ENCODE peak calls at places on chromosomes 5 and 9, in five cellular contexts. One of them, this sample, is unnamed.

GRCh38 chr5:127702913-127703575 is at the start of gene CCDC192:
- DNase-seq in brain microvascular endothelial cell: peak
- DNase-seq in keratinocyte: no peak
- DNase-seq in Panc1: no peak
- DNase-seq in effector memory CD4-positive, alpha-beta T cell: no peak
- DNase-seq in this sample: no peak

GRCh38 chr5:159095218-159095617 is 4.5 kb downstream of the EBF1 start:
- DNase-seq in brain microvascular endothelial cell: no peak
- DNase-seq in keratinocyte: no peak
- DNase-seq in Panc1: no peak
- DNase-seq in effector memory CD4-positive, alpha-beta T cell: no peak
- DNase-seq in this sample: no peak

GRCh38 chr5:177526791-177527190 is 10.0 kb upstream of the DDX41 start:
- DNase-seq in brain microvascular endothelial cell: no peak
- DNase-seq in keratinocyte: no peak
- DNase-seq in Panc1: no peak
- DNase-seq in effector memory CD4-positive, alpha-beta T cell: no peak
- DNase-seq in this sample: no peak

GRCh38 chr9:93300175-93300572 is 116.2 kb downstream of the WNK2 start:
- DNase-seq in brain microvascular endothelial cell: no peak
- DNase-seq in keratinocyte: no peak
- DNase-seq in Panc1: no peak
- DNase-seq in effector memory CD4-positive, alpha-beta T cell: no peak
- DNase-seq in this sample: no peak

GRCh38 chr9:133114451-133114885 is 6.6 kb downstream of the RALGDS start:
- DNase-seq in brain microvascular endothelial cell: no peak
- DNase-seq in keratinocyte: no peak
- DNase-seq in Panc1: no peak
- DNase-seq in effector memory CD4-positive, alpha-beta T cell: no peak
- DNase-seq in this sample: no peak

GRCh38 chr9:69379250-69379982 is 54.4 kb downstream of the ENTREP1 start:
- DNase-seq in brain microvascular endothelial cell: peak
- DNase-seq in keratinocyte: peak
- DNase-seq in Panc1: no peak
- DNase-seq in effector memory CD4-positive, alpha-beta T cell: no peak
- DNase-seq in this sample: peak

GRCh38 chr5:75667586-75667985 is 49.7 kb downstream of the POC5 start:
- DNase-seq in brain microvascular endothelial cell: no peak
- DNase-seq in keratinocyte: no peak
- DNase-seq in Panc1: no peak
- DNase-seq in effector memory CD4-positive, alpha-beta T cell: no peak
- DNase-seq in this sample: no peak

GRCh38 chr5:180330810-180331646 is 22.1 kb downstream of the GFPT2 start:
- DNase-seq in brain microvascular endothelial cell: peak
- DNase-seq in keratinocyte: no peak
- DNase-seq in Panc1: no peak
- DNase-seq in effector memory CD4-positive, alpha-beta T cell: no peak
- DNase-seq in this sample: no peak

GRCh38 chr5:170773031-170773985 is 10.2 kb upstream of the GABRP start:
- DNase-seq in brain microvascular endothelial cell: no peak
- DNase-seq in keratinocyte: no peak
- DNase-seq in Panc1: no peak
- DNase-seq in effector memory CD4-positive, alpha-beta T cell: no peak
- DNase-seq in this sample: no peak

GRCh38 chr5:38379360-38379827 is 121.0 kb downstream of the EGFLAM start:
- DNase-seq in brain microvascular endothelial cell: no peak
- DNase-seq in keratinocyte: no peak
- DNase-seq in Panc1: no peak
- DNase-seq in effector memory CD4-positive, alpha-beta T cell: no peak
- DNase-seq in this sample: no peak

GRCh38 chr9:133234577-133235322 is 25.7 kb upstream of the OBP2B start:
- DNase-seq in brain microvascular endothelial cell: no peak
- DNase-seq in keratinocyte: no peak
- DNase-seq in Panc1: no peak
- DNase-seq in effector memory CD4-positive, alpha-beta T cell: no peak
- DNase-seq in this sample: no peak

GRCh38 chr9:135282001-135282731 is 194.7 kb downstream of the OLFM1 start:
- DNase-seq in brain microvascular endothelial cell: no peak
- DNase-seq in keratinocyte: peak
- DNase-seq in Panc1: no peak
- DNase-seq in effector memory CD4-positive, alpha-beta T cell: no peak
- DNase-seq in this sample: peak

GRCh38 chr5:158758666-158759065 is 341.1 kb downstream of the EBF1 start:
- DNase-seq in brain microvascular endothelial cell: peak
- DNase-seq in keratinocyte: no peak
- DNase-seq in Panc1: no peak
- DNase-seq in effector memory CD4-positive, alpha-beta T cell: no peak
- DNase-seq in this sample: no peak

GRCh38 chr5:169450464-169450863 is 133.1 kb upstream of the SPDL1 start:
- DNase-seq in brain microvascular endothelial cell: no peak
- DNase-seq in keratinocyte: no peak
- DNase-seq in Panc1: no peak
- DNase-seq in effector memory CD4-positive, alpha-beta T cell: no peak
- DNase-seq in this sample: no peak

GRCh38 chr9:128946945-128947422 is 419 bp downstream of the DOLK start:
- DNase-seq in brain microvascular endothelial cell: peak
- DNase-seq in keratinocyte: no peak
- DNase-seq in Panc1: no peak
- DNase-seq in effector memory CD4-positive, alpha-beta T cell: no peak
- DNase-seq in this sample: no peak

DNA sequence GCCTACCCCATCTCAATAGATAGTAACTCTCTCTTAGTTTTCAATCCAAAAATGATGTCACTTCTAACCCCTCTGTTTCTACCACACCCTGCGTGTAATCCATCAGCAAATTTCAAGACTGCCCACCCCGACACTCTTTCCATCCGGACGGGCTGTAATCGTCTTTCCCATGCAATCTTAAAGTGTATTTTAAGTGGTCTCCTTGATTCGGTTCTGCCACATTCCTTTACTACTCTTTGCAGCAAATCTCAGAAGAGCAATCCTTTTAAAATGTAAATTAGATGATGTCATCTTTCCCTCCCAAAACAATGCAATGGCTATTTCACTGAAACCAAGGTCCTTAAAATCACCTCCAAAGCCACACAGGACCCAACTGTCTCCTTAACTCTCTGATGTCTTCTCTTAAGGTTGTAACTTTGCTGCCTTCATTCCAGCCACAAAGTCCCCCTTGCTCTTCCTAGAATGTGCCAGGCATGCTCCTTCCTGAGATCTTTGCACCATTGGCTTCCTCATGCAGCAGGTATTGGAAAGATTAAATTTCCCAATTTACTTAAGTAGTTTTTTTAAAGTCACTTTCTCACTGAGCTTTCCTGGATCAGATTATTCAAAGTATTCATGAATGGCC is 932.5 kb upstream of the WWC1 start:
- DNase-seq in brain microvascular endothelial cell: no peak
- DNase-seq in keratinocyte: no peak
- DNase-seq in Panc1: no peak
- DNase-seq in effector memory CD4-positive, alpha-beta T cell: no peak
- DNase-seq in this sample: no peak
- H3K27ac ChIP-seq in brain microvascular endothelial cell: no peak
- H3K27ac ChIP-seq in keratinocyte: no peak
- H3K27ac ChIP-seq in Panc1: no peak
- H3K27ac ChIP-seq in effector memory CD4-positive, alpha-beta T cell: no peak
- H3K27ac ChIP-seq in this sample: no peak

GRCh38 chr9:87606921-87607521 is 109.4 kb downstream of the DAPK1 start:
- DNase-seq in brain microvascular endothelial cell: peak
- DNase-seq in keratinocyte: no peak
- DNase-seq in Panc1: no peak
- DNase-seq in effector memory CD4-positive, alpha-beta T cell: no peak
- DNase-seq in this sample: no peak
- H3K27ac ChIP-seq in brain microvascular endothelial cell: peak
- H3K27ac ChIP-seq in keratinocyte: no peak
- H3K27ac ChIP-seq in Panc1: no peak
- H3K27ac ChIP-seq in effector memory CD4-positive, alpha-beta T cell: no peak
- H3K27ac ChIP-seq in this sample: no peak

GRCh38 chr9:95079461-95079860 is 238.0 kb downstream of the FANCC start:
- DNase-seq in brain microvascular endothelial cell: no peak
- DNase-seq in keratinocyte: no peak
- DNase-seq in Panc1: no peak
- DNase-seq in effector memory CD4-positive, alpha-beta T cell: no peak
- DNase-seq in this sample: no peak

GRCh38 chr9:95077053-95077765 is 240.3 kb downstream of the FANCC start:
- DNase-seq in brain microvascular endothelial cell: no peak
- DNase-seq in keratinocyte: no peak
- DNase-seq in Panc1: no peak
- DNase-seq in effector memory CD4-positive, alpha-beta T cell: no peak
- DNase-seq in this sample: no peak

GRCh38 chr9:95077766-95078382 is 239.6 kb downstream of the FANCC start:
- DNase-seq in brain microvascular endothelial cell: no peak
- DNase-seq in keratinocyte: no peak
- DNase-seq in Panc1: no peak
- DNase-seq in effector memory CD4-positive, alpha-beta T cell: no peak
- DNase-seq in this sample: no peak

GRCh38 chr9:95078934-95079333 is 238.6 kb downstream of the FANCC start:
- DNase-seq in brain microvascular endothelial cell: no peak
- DNase-seq in keratinocyte: no peak
- DNase-seq in Panc1: no peak
- DNase-seq in effector memory CD4-positive, alpha-beta T cell: no peak
- DNase-seq in this sample: no peak

GRCh38 chr9:95078516-95078915 is 239.0 kb downstream of the FANCC start:
- DNase-seq in brain microvascular endothelial cell: no peak
- DNase-seq in keratinocyte: no peak
- DNase-seq in Panc1: no peak
- DNase-seq in effector memory CD4-positive, alpha-beta T cell: no peak
- DNase-seq in this sample: no peak
- H3K27ac ChIP-seq in brain microvascular endothelial cell: no peak
- H3K27ac ChIP-seq in keratinocyte: no peak
- H3K27ac ChIP-seq in Panc1: no peak
- H3K27ac ChIP-seq in effector memory CD4-positive, alpha-beta T cell: no peak
- H3K27ac ChIP-seq in this sample: no peak

GRCh38 chr5:36111238-36111637 is 40.4 kb downstream of the LMBRD2 start:
- DNase-seq in brain microvascular endothelial cell: no peak
- DNase-seq in keratinocyte: no peak
- DNase-seq in Panc1: no peak
- DNase-seq in effector memory CD4-positive, alpha-beta T cell: no peak
- DNase-seq in this sample: no peak

GRCh38 chr5:36108758-36109245 is 42.1 kb upstream of the UGT3A2 start:
- DNase-seq in brain microvascular endothelial cell: no peak
- DNase-seq in keratinocyte: no peak
- DNase-seq in Panc1: no peak
- DNase-seq in effector memory CD4-positive, alpha-beta T cell: no peak
- DNase-seq in this sample: no peak
- H3K27ac ChIP-seq in brain microvascular endothelial cell: no peak
- H3K27ac ChIP-seq in keratinocyte: no peak
- H3K27ac ChIP-seq in Panc1: no peak
- H3K27ac ChIP-seq in effector memory CD4-positive, alpha-beta T cell: no peak
- H3K27ac ChIP-seq in this sample: no peak

DNA sequence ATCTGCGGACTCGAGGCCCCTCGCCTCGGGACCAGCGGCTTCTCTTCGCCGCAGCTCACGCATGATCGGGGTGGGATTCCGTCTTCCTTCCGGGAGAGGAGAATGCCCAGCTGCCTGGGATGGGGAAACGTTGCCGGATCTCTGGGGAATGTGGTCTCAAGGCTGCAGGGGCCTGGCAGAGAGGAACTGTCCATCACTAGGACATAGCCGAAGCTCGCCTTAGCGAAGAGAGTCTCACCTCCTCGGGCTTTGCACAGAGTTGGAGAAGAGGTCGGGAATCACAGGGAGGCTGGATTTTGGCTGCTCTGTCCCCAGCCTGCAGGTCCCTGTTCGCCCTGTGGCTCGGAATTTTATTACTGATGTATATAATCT is 1.4 kb downstream of the RAI14 start:
- DNase-seq in brain microvascular endothelial cell: no peak
- DNase-seq in keratinocyte: no peak
- DNase-seq in Panc1: no peak
- DNase-seq in effector memory CD4-positive, alpha-beta T cell: no peak
- DNase-seq in this sample: no peak
- H3K27ac ChIP-seq in brain microvascular endothelial cell: peak
- H3K27ac ChIP-seq in keratinocyte: no peak
- H3K27ac ChIP-seq in Panc1: no peak
- H3K27ac ChIP-seq in effector memory CD4-positive, alpha-beta T cell: no peak
- H3K27ac ChIP-seq in this sample: peak

GRCh38 chr5:91186101-91186500 is 197.0 kb downstream of the ARRDC3 start:
- DNase-seq in brain microvascular endothelial cell: no peak
- DNase-seq in keratinocyte: no peak
- DNase-seq in Panc1: no peak
- DNase-seq in effector memory CD4-positive, alpha-beta T cell: no peak
- DNase-seq in this sample: no peak
- H3K27ac ChIP-seq in brain microvascular endothelial cell: no peak
- H3K27ac ChIP-seq in keratinocyte: no peak
- H3K27ac ChIP-seq in Panc1: no peak
- H3K27ac ChIP-seq in effector memory CD4-positive, alpha-beta T cell: no peak
- H3K27ac ChIP-seq in this sample: no peak

This sample was measured in epithelial cell of prostate.